ENCODE peak calls at places on chromosomes 2 and 18, in four cellular contexts. I is K562, B is OCI-LY7, H is GM12864. F is an unnamed sample.

GRCh38 chr2:136310797-136311558 is 193.0 kb upstream of the CXCR4 start:
- DNase-seq in I (no peak), B (no peak), H (no peak), F (no peak)

GRCh38 chr2:149329470-149330126 is 789 bp upstream of the LYPD6 start:
- DNase-seq in B (no peak), H (no peak), I (no peak), F (peak; percentile 41)

GRCh38 chr2:130387071-130387400 is 31.2 kb downstream of the PTPN18 start:
- DNase-seq in I (no peak), B (peak; percentile 65), H (no peak), F (no peak)

GRCh38 chr18:6355789-6356589 is 58.7 kb downstream of the L3MBTL4 start:
- DNase-seq in B (no peak), H (no peak), I (no peak), F (peak; percentile 15)

GRCh38 chr18:72833471-72833870 is 34.3 kb downstream of the NETO1 start:
- DNase-seq in B (no peak), H (no peak), I (no peak), F (no peak)

GRCh38 chr2:7280790-7281189 is 363.6 kb downstream of the RNF144A start:
- DNase-seq in H (peak; percentile 18), B (no peak), I (no peak), F (no peak)

GRCh38 chr18:59065684-59066083 is 74.0 kb upstream of the SEC11C start:
- DNase-seq in I (no peak), B (no peak), H (no peak), F (no peak)

GRCh38 chr18:73691118-73691517 is 456.5 kb downstream of the FBXO15 start:
- DNase-seq in B (no peak), H (no peak), I (no peak), F (no peak)

GRCh38 chr2:30358822-30359221 is 88.2 kb upstream of the LCLAT1 start:
- DNase-seq in I (no peak), H (no peak), B (no peak), F (no peak)

GRCh38 chr2:74375838-74376237 is 4.3 kb downstream of the DCTN1 start:
- DNase-seq in I (no peak), B (no peak), H (no peak), F (no peak)

GRCh38 chr2:16614314-16614860 is 51.2 kb downstream of the CYRIA start:
- DNase-seq in I (no peak), B (no peak), H (no peak), F (no peak)

GRCh38 chr2:48145845-48146452 is 239.7 kb upstream of the FBXO11 start:
- DNase-seq in H (no peak), I (peak; percentile 74), B (no peak), F (no peak)

GRCh38 chr2:16057661-16058060 is 117.3 kb downstream of the MYCN start:
- DNase-seq in B (no peak), H (no peak), I (no peak), F (no peak)

GRCh38 chr18:63237911-63238710 is 81.5 kb downstream of the BCL2 start:
- DNase-seq in H (no peak), B (no peak), I (no peak), F (no peak)

GRCh38 chr2:238650536-238650935 is 197.3 kb upstream of the TWIST2 start:
- DNase-seq in H (no peak), I (no peak), B (no peak), F (no peak)

GRCh38 chr18:44679912-44680270 is 797 bp upstream of the SETBP1 start:
- DNase-seq in H (no peak), I (no peak), B (peak; percentile 52), F (no peak)

GRCh38 chr18:6039055-6039454 is 143.7 kb upstream of the TMEM200C start:
- DNase-seq in I (no peak), B (no peak), H (no peak), F (no peak)

GRCh38 chr2:11100976-11101375 is 54.3 kb upstream of the SLC66A3 start:
- DNase-seq in H (no peak), I (no peak), B (no peak), F (no peak)

GRCh38 chr2:26535663-26536275 is 57.8 kb upstream of the OTOF start:
- DNase-seq in B (no peak), I (no peak), H (no peak), F (no peak)

GRCh38 chr18:68104036-68104435 is 587.5 kb upstream of the DSEL start:
- DNase-seq in B (no peak), I (no peak), H (no peak), F (no peak)

GRCh38 chr2:96819101-96819875 is 3.2 kb downstream of the CNNM3 start:
- DNase-seq in I (peak; percentile 76), H (no peak), B (no peak), F (no peak)

GRCh38 chr2:143545643-143546275 is 416.5 kb downstream of the ARHGAP15 start:
- DNase-seq in H (no peak), B (no peak), I (no peak), F (no peak)

GRCh38 chr2:70979626-70980025 is 1.2 kb downstream of the ANKRD53 start:
- DNase-seq in I (no peak), B (no peak), H (no peak), F (no peak)

GRCh38 chr2:75560768-75561565 is at the start of gene EVA1A:
- DNase-seq in H (no peak), B (no peak), I (no peak), F (peak; percentile 47)

GRCh38 chr2:55010149-55010591 is 40.1 kb downstream of the RTN4 start:
- DNase-seq in H (no peak), B (peak; percentile 73), I (peak; percentile 30), F (peak; percentile 57)

GRCh38 chr2:171483793-171484192 is 38.5 kb upstream of the CYBRD1 start:
- DNase-seq in I (no peak), H (no peak), B (no peak), F (no peak)

GRCh38 chr18:57544958-57545661 is 41.4 kb downstream of the FECH start:
- DNase-seq in B (no peak), H (no peak), I (no peak), F (peak; percentile 43)

GRCh38 chr2:47264686-47265085 is 109.6 kb upstream of the STPG4 start:
- DNase-seq in B (no peak), H (no peak), I (no peak), F (no peak)

GRCh38 chr18:62900132-62900883 is 185.0 kb downstream of the PHLPP1 start:
- DNase-seq in I (no peak), H (no peak), B (no peak), F (no peak)

GRCh38 chr2:230687498-230687897 is 25.1 kb upstream of the CAB39 start:
- DNase-seq in I (no peak), B (no peak), H (no peak), F (no peak)

GRCh38 chr2:112996635-112997034 is 8.6 kb upstream of the IL36A start:
- DNase-seq in I (no peak), B (peak; percentile 15), H (no peak), F (peak; percentile 29)

GRCh38 chr2:63594622-63595021 is 5.9 kb downstream of the MDH1 start:
- DNase-seq in H (no peak), B (no peak), I (no peak), F (no peak)

GRCh38 chr2:146108993-146109392 is 1589.1 kb upstream of the ZEB2 start:
- DNase-seq in B (no peak), H (no peak), I (no peak), F (no peak)

GRCh38 chr18:45670281-45670962 is 53.6 kb upstream of the SLC14A1 start:
- DNase-seq in H (no peak), I (peak; percentile 71), B (no peak), F (peak; percentile 23)

GRCh38 chr2:236608308-236608564 is 38.6 kb downstream of the ACKR3 start:
- DNase-seq in I (no peak), H (no peak), B (no peak), F (no peak)

GRCh38 chr2:207660994-207661393 is 35.8 kb upstream of the METTL21A start:
- DNase-seq in B (no peak), I (no peak), H (no peak), F (no peak)

DNA sequence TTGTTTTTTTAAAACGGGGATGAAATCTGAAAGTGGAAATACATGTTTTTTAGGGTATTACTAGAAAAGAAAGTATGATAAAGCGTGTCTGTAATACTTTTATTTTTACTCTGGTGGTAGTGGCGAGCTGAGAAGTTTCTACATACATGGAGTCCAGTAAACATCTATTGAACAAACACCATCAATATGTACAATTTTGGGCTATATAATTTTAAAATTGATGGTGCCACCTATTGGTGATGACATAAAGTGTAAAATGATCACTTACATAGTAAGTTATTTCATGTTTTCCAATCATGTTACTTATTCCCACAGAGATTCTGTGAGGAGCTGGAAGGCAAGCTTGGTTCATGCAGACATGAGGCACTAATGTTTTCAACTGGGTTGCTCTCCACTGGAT is 31.5 kb upstream of the NFE2L2 start:
- DNase-seq in H (no peak), B (peak; percentile 47), I (no peak), F (peak; percentile 36)
- TF ChIP-seq CTCF in H (peak; percentile 23), B (peak; percentile 80), I (peak; percentile 53), F (peak; percentile 36)

GRCh38 chr2:200795044-200795443 is 16.7 kb upstream of the BZW1 start:
- DNase-seq in B (no peak), I (peak; percentile 73), H (no peak), F (no peak)
- TF ChIP-seq CTCF in B (no peak), I (peak; percentile 37), H (no peak), F (no peak)

GRCh38 chr18:23094411-23095165 is 40.7 kb upstream of the CABLES1 start:
- DNase-seq in B (no peak), I (no peak), H (no peak), F (no peak)
- TF ChIP-seq CTCF in B (no peak), I (no peak), H (no peak), F (no peak)

DNA sequence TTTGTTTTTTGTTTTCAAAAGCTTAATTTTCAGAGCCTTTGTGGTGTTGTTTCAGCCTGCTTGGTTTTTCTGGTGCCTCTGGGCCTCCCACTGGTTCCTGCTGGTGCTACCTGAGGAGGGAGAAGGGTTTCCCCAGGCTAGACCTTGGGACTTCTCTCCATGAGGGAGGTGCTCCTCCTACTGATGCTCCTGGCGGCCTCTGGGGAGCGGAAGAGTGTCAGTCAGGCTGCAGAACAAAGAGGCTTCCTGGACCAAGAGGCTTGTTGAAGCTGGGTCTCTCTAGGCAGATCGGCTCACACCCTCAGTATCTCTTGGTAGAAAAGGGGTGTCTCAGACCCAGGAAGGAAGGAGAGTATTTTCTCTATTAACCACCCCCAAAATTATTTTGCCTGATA is 32.2 kb downstream of the RFX8 start:
- DNase-seq in B (no peak), H (no peak), I (no peak), F (no peak)
- TF ChIP-seq CTCF in B (no peak), H (no peak), I (no peak), F (no peak)

GRCh38 chr2:43131051-43131889 is 95.1 kb downstream of the ZFP36L2 start:
- DNase-seq in B (peak; percentile 93), H (peak; percentile 49), I (peak; percentile 77), F (peak; percentile 79)
- TF ChIP-seq CTCF in B (peak; percentile 70), H (peak; percentile 52), I (peak; percentile 71), F (peak; percentile 49)

DNA sequence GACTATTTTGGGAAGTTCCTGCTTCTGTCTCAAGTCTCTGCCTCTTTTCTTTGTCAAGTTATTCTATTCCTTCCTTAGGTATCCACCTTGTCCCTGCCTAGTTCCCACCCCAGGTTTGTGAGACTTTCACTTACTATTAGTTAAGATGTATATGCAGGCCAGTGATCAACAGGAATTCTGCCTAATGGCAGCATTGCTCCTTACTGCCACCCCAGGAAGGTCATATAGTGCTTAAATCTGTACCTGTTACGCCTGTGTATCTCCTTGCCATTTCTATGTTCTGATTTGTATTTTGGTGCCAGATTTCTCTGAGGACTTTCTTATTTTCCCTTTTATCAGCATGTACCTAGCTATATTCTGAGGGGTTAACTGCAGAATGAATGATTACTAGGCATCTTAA is 746.0 kb upstream of the TMEFF2 start:
- DNase-seq in I (no peak), H (no peak), B (no peak), F (no peak)
- TF ChIP-seq CTCF in I (no peak), H (no peak), B (peak; percentile 24), F (no peak)

GRCh38 chr2:126700073-126700581 is 44.2 kb downstream of the GYPC start:
- DNase-seq in B (no peak), I (no peak), H (no peak), F (no peak)
- TF ChIP-seq CTCF in B (no peak), I (no peak), H (no peak), F (no peak)

F was measured in GM20000.